ENCODE peak calls at places on chromosomes 1 and 21, in nine cellular contexts. One of them, this sample, is unnamed.

GRCh38 chr1:39981957-39982356 is 27.0 kb downstream of the MFSD2A start:
- DNase-seq in tibial nerve: no peak
- DNase-seq in CD8-positive, alpha-beta T cell: no peak
- DNase-seq in left lung: no peak
- DNase-seq in suprapubic skin: no peak
- DNase-seq in tibial artery: no peak
- DNase-seq in dorsolateral prefrontal cortex: peak
- DNase-seq in Peyer's patch: no peak
- DNase-seq in adrenal gland: no peak
- DNase-seq in this sample: no peak

GRCh38 chr1:212496673-212497072 is 64.0 kb downstream of the NENF start:
- DNase-seq in Peyer's patch: no peak
- DNase-seq in left lung: no peak
- DNase-seq in adrenal gland: no peak
- DNase-seq in tibial nerve: no peak
- DNase-seq in suprapubic skin: no peak
- DNase-seq in dorsolateral prefrontal cortex: no peak
- DNase-seq in CD8-positive, alpha-beta T cell: no peak
- DNase-seq in tibial artery: no peak
- DNase-seq in this sample: no peak

GRCh38 chr1:223843934-223844333 is 1.8 kb downstream of the TP53BP2 start:
- DNase-seq in tibial artery: no peak
- DNase-seq in CD8-positive, alpha-beta T cell: no peak
- DNase-seq in left lung: no peak
- DNase-seq in Peyer's patch: no peak
- DNase-seq in tibial nerve: no peak
- DNase-seq in dorsolateral prefrontal cortex: no peak
- DNase-seq in adrenal gland: no peak
- DNase-seq in suprapubic skin: no peak
- DNase-seq in this sample: no peak

GRCh38 chr1:59340411-59341307 is 43.8 kb downstream of the FGGY start:
- DNase-seq in Peyer's patch: no peak
- DNase-seq in left lung: no peak
- DNase-seq in CD8-positive, alpha-beta T cell: no peak
- DNase-seq in adrenal gland: no peak
- DNase-seq in tibial nerve: no peak
- DNase-seq in suprapubic skin: no peak
- DNase-seq in tibial artery: no peak
- DNase-seq in dorsolateral prefrontal cortex: no peak
- DNase-seq in this sample: no peak

GRCh38 chr1:84406209-84406917 is 8.1 kb downstream of the DNASE2B start:
- DNase-seq in suprapubic skin: no peak
- DNase-seq in left lung: no peak
- DNase-seq in CD8-positive, alpha-beta T cell: no peak
- DNase-seq in tibial artery: no peak
- DNase-seq in adrenal gland: no peak
- DNase-seq in tibial nerve: no peak
- DNase-seq in dorsolateral prefrontal cortex: no peak
- DNase-seq in Peyer's patch: no peak
- DNase-seq in this sample: no peak

GRCh38 chr21:41769521-41769920 is 2.7 kb upstream of the RIPK4 start:
- DNase-seq in dorsolateral prefrontal cortex: no peak
- DNase-seq in tibial nerve: no peak
- DNase-seq in CD8-positive, alpha-beta T cell: no peak
- DNase-seq in Peyer's patch: no peak
- DNase-seq in tibial artery: no peak
- DNase-seq in suprapubic skin: peak
- DNase-seq in left lung: no peak
- DNase-seq in adrenal gland: no peak
- DNase-seq in this sample: no peak

GRCh38 chr1:53556657-53557227 is 97.5 kb downstream of the DMRTB1 start:
- DNase-seq in tibial nerve: no peak
- DNase-seq in left lung: no peak
- DNase-seq in Peyer's patch: peak
- DNase-seq in suprapubic skin: peak
- DNase-seq in adrenal gland: no peak
- DNase-seq in tibial artery: no peak
- DNase-seq in dorsolateral prefrontal cortex: no peak
- DNase-seq in CD8-positive, alpha-beta T cell: no peak
- DNase-seq in this sample: no peak

GRCh38 chr1:234851450-234852438 is 241.8 kb upstream of the IRF2BP2 start:
- DNase-seq in adrenal gland: no peak
- DNase-seq in dorsolateral prefrontal cortex: no peak
- DNase-seq in Peyer's patch: no peak
- DNase-seq in suprapubic skin: no peak
- DNase-seq in tibial nerve: no peak
- DNase-seq in left lung: peak
- DNase-seq in tibial artery: no peak
- DNase-seq in CD8-positive, alpha-beta T cell: no peak
- DNase-seq in this sample: no peak

GRCh38 chr1:192524223-192524622 is 51.4 kb upstream of the RGS1 start:
- DNase-seq in tibial artery: no peak
- DNase-seq in adrenal gland: no peak
- DNase-seq in tibial nerve: no peak
- DNase-seq in dorsolateral prefrontal cortex: no peak
- DNase-seq in CD8-positive, alpha-beta T cell: no peak
- DNase-seq in left lung: no peak
- DNase-seq in suprapubic skin: no peak
- DNase-seq in Peyer's patch: no peak
- DNase-seq in this sample: no peak

GRCh38 chr21:37008705-37009104 is 2.2 kb downstream of the RIPPLY3 start:
- DNase-seq in tibial nerve: no peak
- DNase-seq in Peyer's patch: no peak
- DNase-seq in adrenal gland: peak
- DNase-seq in CD8-positive, alpha-beta T cell: no peak
- DNase-seq in tibial artery: no peak
- DNase-seq in left lung: peak
- DNase-seq in suprapubic skin: no peak
- DNase-seq in dorsolateral prefrontal cortex: no peak
- DNase-seq in this sample: no peak

GRCh38 chr1:43854473-43854872 is 79.1 kb upstream of the ARTN start:
- DNase-seq in adrenal gland: no peak
- DNase-seq in dorsolateral prefrontal cortex: no peak
- DNase-seq in CD8-positive, alpha-beta T cell: no peak
- DNase-seq in left lung: no peak
- DNase-seq in suprapubic skin: no peak
- DNase-seq in Peyer's patch: no peak
- DNase-seq in tibial nerve: no peak
- DNase-seq in tibial artery: no peak
- DNase-seq in this sample: no peak

GRCh38 chr1:7491818-7492173 is 279.3 kb upstream of the VAMP3 start:
- DNase-seq in dorsolateral prefrontal cortex: no peak
- DNase-seq in CD8-positive, alpha-beta T cell: no peak
- DNase-seq in tibial nerve: no peak
- DNase-seq in adrenal gland: no peak
- DNase-seq in tibial artery: no peak
- DNase-seq in suprapubic skin: no peak
- DNase-seq in Peyer's patch: no peak
- DNase-seq in left lung: no peak
- DNase-seq in this sample: no peak

GRCh38 chr1:58785424-58786058 is 1.7 kb upstream of the JUN start:
- DNase-seq in left lung: peak
- DNase-seq in suprapubic skin: peak
- DNase-seq in adrenal gland: peak
- DNase-seq in Peyer's patch: peak
- DNase-seq in dorsolateral prefrontal cortex: peak
- DNase-seq in CD8-positive, alpha-beta T cell: peak
- DNase-seq in tibial nerve: peak
- DNase-seq in tibial artery: peak
- DNase-seq in this sample: peak

GRCh38 chr1:171180671-171181070 is 4.4 kb upstream of the FMO2 start:
- DNase-seq in tibial artery: no peak
- DNase-seq in suprapubic skin: no peak
- DNase-seq in dorsolateral prefrontal cortex: no peak
- DNase-seq in adrenal gland: no peak
- DNase-seq in left lung: no peak
- DNase-seq in Peyer's patch: no peak
- DNase-seq in tibial nerve: no peak
- DNase-seq in CD8-positive, alpha-beta T cell: no peak
- DNase-seq in this sample: no peak

GRCh38 chr1:234862944-234863515 is 253.1 kb upstream of the IRF2BP2 start:
- DNase-seq in CD8-positive, alpha-beta T cell: no peak
- DNase-seq in Peyer's patch: peak
- DNase-seq in adrenal gland: peak
- DNase-seq in suprapubic skin: peak
- DNase-seq in tibial artery: peak
- DNase-seq in dorsolateral prefrontal cortex: peak
- DNase-seq in tibial nerve: peak
- DNase-seq in left lung: peak
- DNase-seq in this sample: peak

GRCh38 chr21:34845521-34846213 is 176.9 kb downstream of the CLIC6 start:
- DNase-seq in left lung: peak
- DNase-seq in suprapubic skin: no peak
- DNase-seq in Peyer's patch: no peak
- DNase-seq in adrenal gland: no peak
- DNase-seq in tibial artery: no peak
- DNase-seq in dorsolateral prefrontal cortex: no peak
- DNase-seq in CD8-positive, alpha-beta T cell: no peak
- DNase-seq in tibial nerve: no peak
- DNase-seq in this sample: no peak

GRCh38 chr1:71828431-71829012 is 453.8 kb downstream of the NEGR1 start:
- DNase-seq in tibial nerve: no peak
- DNase-seq in left lung: no peak
- DNase-seq in dorsolateral prefrontal cortex: peak
- DNase-seq in suprapubic skin: no peak
- DNase-seq in CD8-positive, alpha-beta T cell: no peak
- DNase-seq in tibial artery: no peak
- DNase-seq in Peyer's patch: no peak
- DNase-seq in adrenal gland: no peak
- DNase-seq in this sample: no peak

GRCh38 chr1:94912263-94912986 is 14.5 kb downstream of the CNN3 start:
- DNase-seq in Peyer's patch: no peak
- DNase-seq in adrenal gland: no peak
- DNase-seq in suprapubic skin: no peak
- DNase-seq in tibial artery: no peak
- DNase-seq in CD8-positive, alpha-beta T cell: no peak
- DNase-seq in tibial nerve: no peak
- DNase-seq in dorsolateral prefrontal cortex: no peak
- DNase-seq in left lung: no peak
- DNase-seq in this sample: no peak
- H3K27ac ChIP-seq in Peyer's patch: no peak
- H3K27ac ChIP-seq in adrenal gland: no peak
- H3K27ac ChIP-seq in suprapubic skin: no peak
- H3K27ac ChIP-seq in tibial artery: peak
- H3K27ac ChIP-seq in CD8-positive, alpha-beta T cell: no peak
- H3K27ac ChIP-seq in tibial nerve: peak
- H3K27ac ChIP-seq in dorsolateral prefrontal cortex: no peak
- H3K27ac ChIP-seq in left lung: peak
- H3K27ac ChIP-seq in this sample: peak

DNA sequence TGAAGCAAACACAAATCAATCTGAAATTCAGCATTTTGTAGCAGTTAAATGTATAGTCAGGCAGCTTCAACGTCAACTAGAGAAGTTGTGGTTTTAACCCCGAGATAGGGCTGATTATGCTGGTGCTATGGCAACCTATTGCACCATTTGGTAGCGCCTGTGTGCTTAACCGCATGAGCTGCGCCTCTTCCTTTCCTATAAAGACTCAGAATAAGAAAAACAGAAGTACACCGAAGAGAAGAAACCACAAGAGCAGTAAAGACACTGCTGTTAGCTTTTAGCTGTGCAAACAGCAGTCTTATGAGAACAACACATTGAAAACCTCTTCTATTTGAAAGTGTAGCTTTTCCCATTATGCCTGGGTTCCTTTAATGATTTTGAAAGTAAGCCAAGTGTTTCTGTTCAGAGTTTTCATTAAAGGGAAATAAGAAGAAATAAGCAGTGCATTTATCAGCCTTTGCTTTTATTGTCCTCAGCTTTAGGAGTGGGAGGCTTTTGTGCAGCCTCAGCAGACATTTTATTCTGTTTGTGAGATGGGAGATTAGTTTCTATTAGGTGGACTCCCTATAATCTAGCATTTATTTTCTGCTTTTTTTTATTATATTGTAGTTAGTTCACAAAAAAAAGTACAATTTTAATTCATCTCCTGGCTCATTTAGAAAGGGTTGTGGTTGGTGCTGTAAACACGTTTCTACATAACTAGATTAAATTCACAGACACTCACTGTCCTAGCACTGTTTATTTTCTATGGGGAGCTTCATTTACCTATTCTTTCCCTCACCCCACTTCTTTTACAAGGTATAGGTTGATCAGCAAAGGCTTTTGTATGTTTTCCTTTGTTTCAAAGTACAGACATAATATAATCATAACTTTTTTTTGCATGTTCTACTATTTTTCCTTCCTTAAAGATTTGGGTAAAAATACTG is 43.3 kb downstream of the PTPRC start:
- DNase-seq in CD8-positive, alpha-beta T cell: peak
- DNase-seq in adrenal gland: peak
- DNase-seq in suprapubic skin: peak
- DNase-seq in tibial nerve: peak
- DNase-seq in tibial artery: peak
- DNase-seq in dorsolateral prefrontal cortex: no peak
- DNase-seq in Peyer's patch: no peak
- DNase-seq in left lung: peak
- DNase-seq in this sample: no peak
- H3K4me3 ChIP-seq in CD8-positive, alpha-beta T cell: peak
- H3K4me3 ChIP-seq in adrenal gland: no peak
- H3K4me3 ChIP-seq in suprapubic skin: no peak
- H3K4me3 ChIP-seq in tibial nerve: no peak
- H3K4me3 ChIP-seq in tibial artery: no peak
- H3K4me3 ChIP-seq in dorsolateral prefrontal cortex: peak
- H3K4me3 ChIP-seq in Peyer's patch: no peak
- H3K4me3 ChIP-seq in left lung: no peak
- H3K4me3 ChIP-seq in this sample: peak

DNA sequence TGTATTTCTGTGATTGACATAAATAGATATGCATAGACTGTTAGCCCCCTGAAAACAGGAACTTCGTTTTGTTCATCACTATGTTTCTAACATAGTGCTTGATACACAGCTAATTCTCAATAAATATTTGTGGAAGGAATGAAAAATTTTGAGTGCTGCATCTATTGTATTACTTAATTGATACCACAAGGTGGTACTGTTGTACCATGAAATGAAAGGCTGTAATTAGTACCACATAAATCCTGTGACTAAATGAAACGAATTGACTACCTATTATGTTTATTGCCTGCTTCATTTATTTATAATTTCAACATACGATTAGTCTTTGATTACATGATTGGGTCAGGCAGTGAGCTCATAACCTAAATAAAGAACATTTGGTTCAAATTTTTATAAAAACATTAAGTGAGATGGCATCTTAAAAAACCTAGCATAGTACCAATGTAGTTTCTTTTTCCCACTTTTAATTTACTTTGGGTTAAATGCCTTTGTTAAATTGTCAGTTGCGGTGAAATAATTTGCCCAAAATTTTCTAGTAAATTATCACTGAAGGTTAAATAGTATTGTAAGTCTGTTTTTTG is 15.0 kb upstream of the TGFB2 start:
- DNase-seq in tibial artery: no peak
- DNase-seq in Peyer's patch: no peak
- DNase-seq in tibial nerve: no peak
- DNase-seq in suprapubic skin: no peak
- DNase-seq in adrenal gland: no peak
- DNase-seq in CD8-positive, alpha-beta T cell: no peak
- DNase-seq in dorsolateral prefrontal cortex: no peak
- DNase-seq in left lung: no peak
- DNase-seq in this sample: no peak
- TF ChIP-seq CTCF in tibial artery: peak
- TF ChIP-seq CTCF in Peyer's patch: peak
- TF ChIP-seq CTCF in tibial nerve: peak
- TF ChIP-seq CTCF in suprapubic skin: peak
- TF ChIP-seq CTCF in adrenal gland: peak
- TF ChIP-seq CTCF in CD8-positive, alpha-beta T cell: peak
- TF ChIP-seq CTCF in dorsolateral prefrontal cortex: peak
- TF ChIP-seq CTCF in left lung: peak
- TF ChIP-seq CTCF in this sample: peak

GRCh38 chr1:94854458-94855306 is 34.5 kb downstream of the SLC44A3 start:
- DNase-seq in suprapubic skin: peak
- DNase-seq in Peyer's patch: peak
- DNase-seq in adrenal gland: peak
- DNase-seq in dorsolateral prefrontal cortex: peak
- DNase-seq in tibial artery: peak
- DNase-seq in tibial nerve: peak
- DNase-seq in left lung: peak
- DNase-seq in CD8-positive, alpha-beta T cell: peak
- DNase-seq in this sample: peak
- H3K27ac ChIP-seq in suprapubic skin: peak
- H3K27ac ChIP-seq in Peyer's patch: peak
- H3K27ac ChIP-seq in adrenal gland: peak
- H3K27ac ChIP-seq in dorsolateral prefrontal cortex: no peak
- H3K27ac ChIP-seq in tibial artery: peak
- H3K27ac ChIP-seq in tibial nerve: peak
- H3K27ac ChIP-seq in left lung: peak
- H3K27ac ChIP-seq in CD8-positive, alpha-beta T cell: peak
- H3K27ac ChIP-seq in this sample: peak

This sample was measured in thoracic aorta.